ENCODE peak calls at places on chromosomes 2 and 18, in eight cellular contexts. F is astrocyte, T is heart right ventricle, K is A673, D is psoas muscle, Q is lung, P is ovary, Y is brain microvascular endothelial cell. Z is an unnamed sample.

GRCh38 chr2:234673961-234674759 is 177.3 kb upstream of the ARL4C start:
- DNase-seq in F (no peak), T (no peak), K (no peak), D (no peak), Q (no peak), P (no peak), Y (no peak), Z (no peak)

GRCh38 chr18:28005164-28005563 is 171.8 kb downstream of the CDH2 start:
- DNase-seq in F (no peak), T (no peak), K (no peak), D (no peak), Q (no peak), P (no peak), Y (no peak), Z (no peak)

GRCh38 chr18:28411806-28412205 is 234.9 kb upstream of the CDH2 start:
- DNase-seq in F (peak; percentile 78), T (peak; percentile 14), K (peak; percentile 58), D (no peak), Q (no peak), P (no peak), Y (no peak), Z (no peak)

GRCh38 chr18:61350578-61350977 is 17.3 kb downstream of the CDH20 start:
- DNase-seq in F (no peak), T (no peak), K (no peak), D (no peak), Q (no peak), P (no peak), Y (no peak), Z (no peak)

GRCh38 chr2:241887806-241888522 is 18.4 kb downstream of the RTP5 start:
- DNase-seq in F (no peak), T (no peak), K (no peak), D (no peak), Q (no peak), P (no peak), Y (no peak), Z (no peak)

GRCh38 chr2:215529271-215529670 is 93.4 kb upstream of the FN1 start:
- DNase-seq in F (peak; percentile 84), T (no peak), K (no peak), D (no peak), Q (no peak), P (no peak), Y (peak; percentile 89), Z (no peak)

GRCh38 chr18:25181993-25182392 is 170.0 kb downstream of the ZNF521 start:
- DNase-seq in F (no peak), T (no peak), K (no peak), D (no peak), Q (no peak), P (no peak), Y (no peak), Z (no peak)

GRCh38 chr2:54657664-54658083 is 65.8 kb upstream of the EML6 start:
- DNase-seq in F (no peak), T (no peak), K (peak; percentile 39), D (peak; percentile 61), Q (no peak), P (peak; percentile 60), Y (peak; percentile 38), Z (no peak)

GRCh38 chr2:223723954-223724411 is 113.4 kb downstream of the AP1S3 start:
- DNase-seq in F (no peak), T (no peak), K (peak; percentile 98), D (no peak), Q (no peak), P (no peak), Y (no peak), Z (no peak)

GRCh38 chr2:196369967-196370366 is 198.6 kb upstream of the STK17B start:
- DNase-seq in F (no peak), T (no peak), K (no peak), D (no peak), Q (no peak), P (no peak), Y (no peak), Z (no peak)

GRCh38 chr2:105510761-105511669 is 112.2 kb upstream of the FHL2 start:
- DNase-seq in F (peak; percentile 22), T (no peak), K (no peak), D (no peak), Q (no peak), P (no peak), Y (peak; percentile 73), Z (no peak)

GRCh38 chr2:142415461-142415860 is 284.6 kb upstream of the LRP1B start:
- DNase-seq in F (no peak), T (no peak), K (no peak), D (no peak), Q (no peak), P (no peak), Y (no peak), Z (no peak)

GRCh38 chr2:47805850-47806249 is 22.9 kb downstream of the MSH6 start:
- DNase-seq in F (no peak), T (no peak), K (no peak), D (no peak), Q (no peak), P (no peak), Y (no peak), Z (no peak)

GRCh38 chr18:77059294-77059916 is 73.2 kb downstream of the MBP start:
- DNase-seq in F (no peak), T (no peak), K (peak; percentile 68), D (no peak), Q (no peak), P (peak; percentile 46), Y (peak; percentile 91), Z (no peak)

DNA sequence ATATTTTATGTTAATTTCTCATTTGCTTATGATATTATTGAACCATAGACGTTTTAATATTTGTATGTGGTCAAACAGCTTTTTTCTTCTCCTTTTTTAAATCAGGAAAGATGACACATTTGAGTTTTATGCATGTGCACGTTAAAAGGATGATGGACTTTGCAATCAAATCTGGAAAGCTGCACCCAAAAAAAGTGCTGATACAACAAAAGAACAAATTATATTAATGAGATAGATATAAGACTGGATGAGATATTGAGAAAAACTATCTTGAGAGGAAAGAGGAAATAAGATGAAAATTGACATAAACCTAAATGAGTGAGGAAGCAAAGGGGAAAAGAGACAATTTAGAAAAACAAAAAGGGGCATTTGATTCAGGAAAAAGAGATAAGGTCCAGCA is 96.4 kb upstream of the CBLN2 start:
- DNase-seq in F (no peak), T (no peak), K (no peak), D (no peak), Q (no peak), P (no peak), Y (no peak), Z (no peak)
- TF ChIP-seq CTCF in F (no peak), T (no peak), K (no peak), D (no peak), Q (no peak), P (no peak), Y (no peak), Z (no peak)

GRCh38 chr2:189199797-189200196 is 20.2 kb upstream of the COL5A2 start:
- DNase-seq in F (no peak), T (no peak), K (no peak), D (no peak), Q (no peak), P (no peak), Y (no peak), Z (no peak)

GRCh38 chr2:189208254-189208653 is 28.7 kb upstream of the COL5A2 start:
- DNase-seq in F (no peak), T (no peak), K (no peak), D (no peak), Q (no peak), P (no peak), Y (no peak), Z (no peak)

GRCh38 chr2:189203177-189203799 is 23.7 kb upstream of the COL5A2 start:
- DNase-seq in F (no peak), T (no peak), K (no peak), D (no peak), Q (no peak), P (no peak), Y (no peak), Z (no peak)

GRCh38 chr2:189204322-189204941 is 24.9 kb upstream of the COL5A2 start:
- DNase-seq in F (peak; percentile 80), T (no peak), K (peak; percentile 31), D (no peak), Q (no peak), P (no peak), Y (no peak), Z (no peak)
- H3K4me3 ChIP-seq in F (no peak overlapping the region), T (no peak overlapping the region), K (peak overlapping the region; percentile 10), D (no peak overlapping the region), Q (no peak overlapping the region), P (no peak overlapping the region), Y (no peak overlapping the region), Z (no peak overlapping the region)

GRCh38 chr2:74877376-74877775 is 43.4 kb downstream of the HK2 start:
- DNase-seq in F (no peak), T (no peak), K (no peak), D (no peak), Q (no peak), P (no peak), Y (no peak), Z (no peak)

GRCh38 chr2:74877781-74878433 is 44.0 kb downstream of the HK2 start:
- DNase-seq in F (no peak), T (no peak), K (no peak), D (no peak), Q (no peak), P (no peak), Y (no peak), Z (no peak)

GRCh38 chr2:74878551-74878950 is 44.6 kb downstream of the HK2 start:
- DNase-seq in F (no peak), T (no peak), K (no peak), D (no peak), Q (no peak), P (no peak), Y (no peak), Z (no peak)

GRCh38 chr2:74873678-74874640 is 40.0 kb downstream of the HK2 start:
- DNase-seq in F (no peak), T (no peak), K (no peak), D (no peak), Q (no peak), P (no peak), Y (no peak), Z (no peak)

GRCh38 chr2:74876081-74876886 is 42.4 kb downstream of the HK2 start:
- DNase-seq in F (no peak), T (no peak), K (peak; percentile 71), D (no peak), Q (no peak), P (peak; percentile 49), Y (peak; percentile 43), Z (peak; percentile 24)
- H3K36me3 ChIP-seq in F (peaks cover 7% of the 10 kb centered on the region), T (peaks cover 33% of the 10 kb centered on the region), K (peaks cover 57% of the 10 kb centered on the region), D (peaks cover 25% of the 10 kb centered on the region), Q (peaks cover 31% of the 10 kb centered on the region), P (no peaks in the 10 kb centered on the region), Y (no peaks in the 10 kb centered on the region), Z (peaks cover 33% of the 10 kb centered on the region)

DNA sequence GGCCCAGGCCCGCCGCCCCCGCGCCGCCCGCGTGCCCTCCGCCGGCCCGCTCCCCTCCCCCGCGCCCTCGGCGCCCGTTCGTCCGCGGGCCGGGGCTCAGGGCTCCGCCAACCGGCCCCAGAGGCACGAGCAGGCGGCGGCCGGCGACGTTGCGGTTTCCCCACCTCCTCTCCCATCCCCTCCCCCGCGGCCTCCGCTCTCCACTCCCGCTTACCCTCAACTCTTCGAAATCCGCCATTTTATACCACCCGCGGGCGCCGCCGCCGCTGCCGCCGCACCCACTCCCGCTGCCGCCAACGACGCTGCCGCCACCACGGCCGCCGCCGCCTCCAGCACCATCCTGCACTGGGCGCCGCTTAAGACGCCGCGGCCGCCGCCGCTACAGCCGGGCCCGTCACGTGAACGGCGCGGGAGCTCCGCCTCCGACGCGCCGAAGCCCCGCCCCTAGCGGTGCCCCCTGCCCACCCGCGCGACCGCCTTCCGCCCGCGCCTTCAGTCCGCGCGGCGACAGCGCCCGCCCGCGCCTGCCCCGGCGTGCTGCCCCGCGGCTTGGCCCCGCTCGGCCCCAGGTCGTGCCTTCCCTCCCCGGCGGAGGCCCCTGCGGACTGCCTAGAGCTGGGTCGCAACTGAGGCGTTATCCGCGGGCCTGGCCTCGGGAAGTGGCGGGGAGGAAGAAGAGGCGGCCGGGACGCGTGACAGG is at the start of the genes KATNAL2 and PIAS2:
- DNase-seq in F (peak; percentile 28), T (peak; percentile 85), K (peak; percentile 92), D (peak; percentile 82), Q (peak; percentile 70), P (peak; percentile 74), Y (peak; percentile 22), Z (peak; percentile 91)
- TF ChIP-seq CTCF in F (no peak), T (no peak), K (no peak), D (no peak), Q (no peak), P (no peak), Y (no peak), Z (no peak)

Z was measured in GM06990.